ENCODE peak calls at places on chromosome 15, in nine cellular contexts. I is OCI-LY7, J is GM23248, P is neural progenitor cell, O is PC-3, T is MM.1S, C is GM23338, Y is HCT116, N is hepatocyte. D is an unnamed sample.

GRCh38 chr15:26983822-26984221 is 12.8 kb downstream of the GABRG3 start:
- DNase-seq in Y (no peak), J (no peak), I (no peak), N (no peak), P (no peak), O (no peak), T (no peak), C (peak; percentile 59), D (no peak)

GRCh38 chr15:56934269-56934668 is 15.8 kb downstream of the TCF12 start:
- DNase-seq in Y (no peak), I (no peak), C (no peak), J (peak; percentile 72), P (no peak), T (no peak), N (no peak), O (no peak), D (no peak)

GRCh38 chr15:80870893-80871292 is 91.7 kb downstream of the CEMIP start:
- DNase-seq in N (no peak), T (no peak), J (peak; percentile 30), O (no peak), Y (no peak), P (no peak), C (no peak), I (no peak), D (no peak)

GRCh38 chr15:58224068-58224467 is 85.9 kb downstream of the AQP9 start:
- DNase-seq in C (no peak), O (no peak), T (no peak), I (no peak), P (no peak), Y (no peak), J (no peak), N (no peak), D (peak; percentile 48)

GRCh38 chr15:80800067-80800466 is 20.9 kb downstream of the CEMIP start:
- DNase-seq in P (no peak), C (no peak), Y (no peak), I (no peak), N (no peak), O (peak; percentile 30), T (no peak), J (peak; percentile 22), D (no peak)

GRCh38 chr15:89783111-89783860 is 7.2 kb downstream of the MESP2 start:
- DNase-seq in C (peak; percentile 48), O (no peak), N (peak; percentile 66), T (no peak), Y (no peak), J (peak; percentile 73), I (no peak), P (no peak), D (peak; percentile 38)

GRCh38 chr15:92907880-92908279 is 7.8 kb downstream of the CHD2 start:
- DNase-seq in O (peak; percentile 65), J (peak; percentile 97), Y (no peak), T (no peak), I (no peak), P (no peak), C (no peak), N (peak; percentile 78), D (no peak)

GRCh38 chr15:53982281-53982680 is 4.0 kb downstream of the UNC13C start:
- DNase-seq in T (no peak), N (no peak), I (no peak), J (no peak), C (no peak), Y (no peak), O (no peak), P (no peak), D (no peak)

GRCh38 chr15:48396020-48396419 is 64.8 kb downstream of the DUT start:
- DNase-seq in I (no peak), N (no peak), Y (no peak), T (no peak), O (no peak), P (no peak), J (no peak), C (no peak), D (no peak)

GRCh38 chr15:98000249-98001203 is 40.0 kb downstream of the ARRDC4 start:
- DNase-seq in Y (no peak), N (peak; percentile 43), O (peak; percentile 86), C (no peak), I (no peak), P (no peak), J (peak; percentile 36), T (no peak), D (no peak)

GRCh38 chr15:40050788-40051615 is 12.0 kb upstream of the SRP14 start:
- DNase-seq in N (no peak), Y (no peak), O (no peak), T (no peak), P (peak; percentile 87), J (peak; percentile 44), C (peak; percentile 90), I (no peak), D (peak; percentile 37)

GRCh38 chr15:40051616-40052415 is 12.8 kb upstream of the SRP14 start:
- DNase-seq in O (no peak), I (no peak), Y (no peak), J (no peak), T (no peak), C (no peak), P (no peak), N (no peak), D (no peak)

GRCh38 chr15:40054056-40054745 is 15.2 kb upstream of the SRP14 start:
- DNase-seq in O (no peak), J (peak; percentile 77), I (no peak), N (no peak), C (no peak), P (no peak), T (peak; percentile 67), Y (no peak), D (no peak)

GRCh38 chr15:40053234-40054055 is 14.5 kb upstream of the SRP14 start:
- DNase-seq in T (no peak), C (peak; percentile 53), I (no peak), N (no peak), Y (no peak), P (no peak), O (no peak), J (no peak), D (no peak)

DNA sequence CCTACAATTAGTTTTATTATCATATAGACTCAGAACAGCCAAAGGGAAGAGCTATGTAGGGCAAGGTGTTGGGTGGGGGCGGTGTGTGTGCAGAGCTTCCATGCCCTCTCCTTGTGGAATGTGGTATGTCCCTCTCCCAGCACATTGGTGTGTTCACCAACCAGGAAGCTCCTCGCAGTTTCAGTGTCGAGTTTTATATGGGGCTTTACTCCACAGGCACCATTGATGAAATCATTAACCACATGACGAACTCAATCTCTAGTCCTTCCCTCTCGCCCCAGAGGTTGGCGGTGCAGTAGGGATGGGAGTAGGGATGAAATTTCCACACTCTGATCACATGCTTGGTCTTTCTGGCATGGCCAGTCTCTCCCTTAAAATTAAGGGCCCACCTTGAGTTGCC is 13.6 kb upstream of the SRP14 start:
- DNase-seq in N (no peak), I (no peak), J (no peak), T (no peak), O (no peak), P (no peak), C (no peak), Y (no peak), D (no peak)
- TF ChIP-seq EZH2phosphoT487 in N (no peak), I (no peak), J (no peak), T (no peak), O (no peak), P (no peak), C (no peak), Y (no peak), D (no peak)

DNA sequence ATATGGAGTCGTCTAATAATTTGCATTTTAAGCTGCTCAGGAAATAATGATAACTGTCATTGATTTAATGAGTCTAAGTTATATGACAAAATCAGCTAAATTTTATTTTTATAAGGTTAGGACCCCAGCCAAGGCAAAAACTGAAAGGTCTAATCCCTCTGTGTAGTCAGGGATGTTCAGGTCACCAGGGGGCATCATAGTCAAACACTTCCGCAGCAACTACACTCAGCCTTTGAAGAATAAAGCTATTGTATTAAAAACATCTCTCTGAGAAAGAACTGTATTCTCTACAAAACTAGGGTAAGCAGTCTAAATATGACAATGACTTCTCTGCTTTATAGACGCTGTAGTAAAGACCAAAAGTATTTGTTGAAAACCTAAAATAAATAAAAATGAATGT is 15.0 kb downstream of the INTS14 start:
- DNase-seq in J (no peak), Y (no peak), N (no peak), I (peak; percentile 57), C (peak; percentile 58), O (peak; percentile 15), P (peak; percentile 41), T (no peak), D (peak; percentile 59)
- TF ChIP-seq EZH2phosphoT487 in J (no peak), Y (no peak), N (no peak), I (no peak), C (no peak), O (no peak), P (no peak), T (no peak), D (no peak)

GRCh38 chr15:52540374-52541012 is 11.8 kb upstream of the MYO5A start:
- DNase-seq in P (no peak), Y (no peak), O (no peak), I (no peak), T (no peak), J (no peak), C (peak; percentile 8), N (no peak), D (no peak)
- TF ChIP-seq EZH2phosphoT487 in P (no peak), Y (no peak), O (no peak), I (no peak), T (no peak), J (no peak), C (no peak), N (no peak), D (no peak)

GRCh38 chr15:70267879-70268278 is 170.2 kb upstream of the TLE3 start:
- DNase-seq in T (no peak), Y (no peak), P (no peak), I (no peak), C (no peak), N (no peak), O (peak; percentile 76), J (peak; percentile 69), D (no peak)

GRCh38 chr15:70269991-70270751 is 172.5 kb upstream of the TLE3 start:
- DNase-seq in C (no peak), N (no peak), P (no peak), I (no peak), O (peak; percentile 85), T (no peak), J (no peak), Y (no peak), D (no peak)

GRCh38 chr15:70267306-70267705 is 169.6 kb upstream of the TLE3 start:
- DNase-seq in N (no peak), J (no peak), O (no peak), Y (no peak), C (no peak), T (no peak), P (no peak), I (no peak), D (no peak)

GRCh38 chr15:70269331-70269911 is 171.7 kb upstream of the TLE3 start:
- DNase-seq in O (no peak), N (no peak), T (no peak), P (peak; percentile 48), I (no peak), Y (no peak), C (no peak), J (no peak), D (no peak)

DNA sequence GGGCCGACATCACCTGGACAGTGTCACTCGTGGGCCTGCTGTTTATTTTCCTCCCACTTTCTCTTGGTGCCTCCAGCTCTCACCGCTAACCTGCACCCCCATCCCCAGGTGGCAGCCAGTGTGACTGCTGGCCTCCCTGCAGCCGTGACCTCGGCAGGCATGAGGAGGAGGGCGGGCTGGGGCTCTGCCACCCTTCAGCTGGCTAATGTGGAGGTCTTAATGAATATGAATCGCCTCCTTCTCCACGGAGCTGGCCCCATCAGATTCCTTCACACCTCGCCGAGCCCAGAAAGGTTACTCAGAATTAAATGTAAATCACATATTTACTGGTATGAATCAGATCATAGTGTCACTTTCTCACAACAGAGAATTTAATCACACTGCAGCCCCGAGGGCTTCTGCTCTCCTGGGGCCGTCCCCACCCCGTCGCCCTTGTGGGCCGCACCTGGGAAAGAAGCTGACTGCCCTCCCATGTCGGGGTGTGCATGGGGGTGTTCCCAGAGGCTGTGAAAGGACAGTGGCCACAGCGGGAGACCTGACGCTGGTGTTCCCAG is 171.1 kb upstream of the TLE3 start:
- DNase-seq in P (no peak), C (no peak), T (no peak), I (no peak), N (no peak), J (no peak), O (no peak), Y (no peak), D (no peak)
- TF ChIP-seq EZH2phosphoT487 in P (no peak), C (no peak), T (no peak), I (no peak), N (no peak), J (no peak), O (no peak), Y (no peak), D (no peak)